ENCODE peak calls at places on chromosome 15, in ten cellular contexts. One of them, this sample, is unnamed.

GRCh38 chr15:71792521-71792920 is 17.8 kb upstream of the NR2E3 start:
- DNase-seq in retina: no peak
- DNase-seq in astrocyte of the spinal cord: peak
- DNase-seq in WTC11: no peak
- DNase-seq in posterior cingulate gyrus: no peak
- DNase-seq in sigmoid colon: no peak
- DNase-seq in NCI-H1092: no peak
- DNase-seq in progenitor cell of endocrine pancreas: no peak
- DNase-seq in activated CD8-positive, alpha-beta memory T cell treated with anti-CD3 and anti-CD28 coated beads, Interleukin-2, amount 50 U/mL, for 48 hours: no peak
- DNase-seq in effector CD4-positive, alpha-beta T cell: no peak
- DNase-seq in this sample: peak

GRCh38 chr15:69289312-69290146 is 9.2 kb upstream of the PAQR5 start:
- DNase-seq in WTC11: no peak
- DNase-seq in sigmoid colon: no peak
- DNase-seq in activated CD8-positive, alpha-beta memory T cell treated with anti-CD3 and anti-CD28 coated beads, Interleukin-2, amount 50 U/mL, for 48 hours: peak
- DNase-seq in progenitor cell of endocrine pancreas: no peak
- DNase-seq in effector CD4-positive, alpha-beta T cell: no peak
- DNase-seq in astrocyte of the spinal cord: no peak
- DNase-seq in NCI-H1092: no peak
- DNase-seq in posterior cingulate gyrus: no peak
- DNase-seq in retina: no peak
- DNase-seq in this sample: peak

GRCh38 chr15:91517491-91518200 is 335.9 kb upstream of the SLCO3A1 start:
- DNase-seq in progenitor cell of endocrine pancreas: no peak
- DNase-seq in activated CD8-positive, alpha-beta memory T cell treated with anti-CD3 and anti-CD28 coated beads, Interleukin-2, amount 50 U/mL, for 48 hours: no peak
- DNase-seq in retina: no peak
- DNase-seq in NCI-H1092: no peak
- DNase-seq in astrocyte of the spinal cord: peak
- DNase-seq in posterior cingulate gyrus: no peak
- DNase-seq in effector CD4-positive, alpha-beta T cell: no peak
- DNase-seq in WTC11: no peak
- DNase-seq in sigmoid colon: no peak
- DNase-seq in this sample: peak

GRCh38 chr15:91537868-91538267 is 315.6 kb upstream of the SLCO3A1 start:
- DNase-seq in sigmoid colon: no peak
- DNase-seq in activated CD8-positive, alpha-beta memory T cell treated with anti-CD3 and anti-CD28 coated beads, Interleukin-2, amount 50 U/mL, for 48 hours: no peak
- DNase-seq in astrocyte of the spinal cord: no peak
- DNase-seq in retina: no peak
- DNase-seq in effector CD4-positive, alpha-beta T cell: no peak
- DNase-seq in WTC11: no peak
- DNase-seq in progenitor cell of endocrine pancreas: no peak
- DNase-seq in NCI-H1092: peak
- DNase-seq in posterior cingulate gyrus: no peak
- DNase-seq in this sample: no peak

GRCh38 chr15:101045835-101046691 is 126.9 kb downstream of the LRRK1 start:
- DNase-seq in posterior cingulate gyrus: no peak
- DNase-seq in activated CD8-positive, alpha-beta memory T cell treated with anti-CD3 and anti-CD28 coated beads, Interleukin-2, amount 50 U/mL, for 48 hours: peak
- DNase-seq in sigmoid colon: peak
- DNase-seq in astrocyte of the spinal cord: no peak
- DNase-seq in NCI-H1092: no peak
- DNase-seq in progenitor cell of endocrine pancreas: peak
- DNase-seq in effector CD4-positive, alpha-beta T cell: no peak
- DNase-seq in retina: no peak
- DNase-seq in WTC11: no peak
- DNase-seq in this sample: no peak

GRCh38 chr15:41125063-41125669 is 9.1 kb upstream of the INO80 start:
- DNase-seq in posterior cingulate gyrus: no peak
- DNase-seq in effector CD4-positive, alpha-beta T cell: no peak
- DNase-seq in sigmoid colon: no peak
- DNase-seq in progenitor cell of endocrine pancreas: no peak
- DNase-seq in retina: no peak
- DNase-seq in astrocyte of the spinal cord: no peak
- DNase-seq in NCI-H1092: no peak
- DNase-seq in WTC11: no peak
- DNase-seq in activated CD8-positive, alpha-beta memory T cell treated with anti-CD3 and anti-CD28 coated beads, Interleukin-2, amount 50 U/mL, for 48 hours: no peak
- DNase-seq in this sample: no peak

GRCh38 chr15:92907229-92907628 is 7.1 kb downstream of the CHD2 start:
- DNase-seq in NCI-H1092: no peak
- DNase-seq in retina: no peak
- DNase-seq in posterior cingulate gyrus: no peak
- DNase-seq in WTC11: no peak
- DNase-seq in progenitor cell of endocrine pancreas: no peak
- DNase-seq in astrocyte of the spinal cord: peak
- DNase-seq in sigmoid colon: no peak
- DNase-seq in activated CD8-positive, alpha-beta memory T cell treated with anti-CD3 and anti-CD28 coated beads, Interleukin-2, amount 50 U/mL, for 48 hours: no peak
- DNase-seq in effector CD4-positive, alpha-beta T cell: no peak
- DNase-seq in this sample: no peak

GRCh38 chr15:51907136-51907862 is 64.3 kb downstream of the LEO1 start:
- DNase-seq in retina: no peak
- DNase-seq in posterior cingulate gyrus: no peak
- DNase-seq in WTC11: no peak
- DNase-seq in astrocyte of the spinal cord: peak
- DNase-seq in NCI-H1092: no peak
- DNase-seq in effector CD4-positive, alpha-beta T cell: no peak
- DNase-seq in progenitor cell of endocrine pancreas: no peak
- DNase-seq in activated CD8-positive, alpha-beta memory T cell treated with anti-CD3 and anti-CD28 coated beads, Interleukin-2, amount 50 U/mL, for 48 hours: no peak
- DNase-seq in sigmoid colon: no peak
- DNase-seq in this sample: peak

GRCh38 chr15:67770098-67770628 is 55.1 kb upstream of the SKOR1 start:
- DNase-seq in retina: no peak
- DNase-seq in progenitor cell of endocrine pancreas: no peak
- DNase-seq in sigmoid colon: no peak
- DNase-seq in posterior cingulate gyrus: no peak
- DNase-seq in activated CD8-positive, alpha-beta memory T cell treated with anti-CD3 and anti-CD28 coated beads, Interleukin-2, amount 50 U/mL, for 48 hours: no peak
- DNase-seq in astrocyte of the spinal cord: no peak
- DNase-seq in effector CD4-positive, alpha-beta T cell: no peak
- DNase-seq in NCI-H1092: no peak
- DNase-seq in WTC11: no peak
- DNase-seq in this sample: no peak